ENCODE peak calls at places on chromosome 6, in six cellular contexts. One of them, this sample, is unnamed.
A peak's percentile ranks its signal among the peaks of the same experiment; 100 is the strongest.

GRCh38 chr6:83429857-83430605 is 820 bp downstream of the ME1 start:
- DNase-seq in NCI-H774: peak; percentile 45
- DNase-seq in iPS-NIHi11: peak; percentile 40
- DNase-seq in HCEC 1CT: peak; percentile 45
- DNase-seq in HS-5: peak; percentile 9
- DNase-seq in stimulated activated CD4-positive, alpha-beta T cell treated with anti-CD3 and anti-CD28 coated beads, Interleukin-2, amount 100 ng/mL, for 48 hours: no peak
- DNase-seq in this sample: no peak

GRCh38 chr6:69427882-69428281 is 368.9 kb downstream of the LMBRD1 start:
- DNase-seq in NCI-H774: no peak
- DNase-seq in iPS-NIHi11: no peak
- DNase-seq in HCEC 1CT: no peak
- DNase-seq in HS-5: no peak
- DNase-seq in stimulated activated CD4-positive, alpha-beta T cell treated with anti-CD3 and anti-CD28 coated beads, Interleukin-2, amount 100 ng/mL, for 48 hours: no peak
- DNase-seq in this sample: no peak

GRCh38 chr6:54981647-54982046 is 135.1 kb downstream of the FAM83B start:
- DNase-seq in NCI-H774: no peak
- DNase-seq in iPS-NIHi11: no peak
- DNase-seq in HCEC 1CT: peak; percentile 65
- DNase-seq in HS-5: no peak
- DNase-seq in stimulated activated CD4-positive, alpha-beta T cell treated with anti-CD3 and anti-CD28 coated beads, Interleukin-2, amount 100 ng/mL, for 48 hours: no peak
- DNase-seq in this sample: no peak

GRCh38 chr6:170473226-170473789 is 79.8 kb downstream of the PSMB1 start:
- DNase-seq in NCI-H774: peak; percentile 22
- DNase-seq in iPS-NIHi11: no peak
- DNase-seq in HCEC 1CT: no peak
- DNase-seq in HS-5: no peak
- DNase-seq in stimulated activated CD4-positive, alpha-beta T cell treated with anti-CD3 and anti-CD28 coated beads, Interleukin-2, amount 100 ng/mL, for 48 hours: no peak
- DNase-seq in this sample: no peak

GRCh38 chr6:21508753-21509152 is 84.8 kb upstream of the SOX4 start:
- DNase-seq in NCI-H774: no peak
- DNase-seq in iPS-NIHi11: no peak
- DNase-seq in HCEC 1CT: no peak
- DNase-seq in HS-5: no peak
- DNase-seq in stimulated activated CD4-positive, alpha-beta T cell treated with anti-CD3 and anti-CD28 coated beads, Interleukin-2, amount 100 ng/mL, for 48 hours: no peak
- DNase-seq in this sample: no peak

GRCh38 chr6:109979033-109979921 is 1.2 kb downstream of the GPR6 start:
- DNase-seq in NCI-H774: peak; percentile 63
- DNase-seq in iPS-NIHi11: peak; percentile 23
- DNase-seq in HCEC 1CT: no peak
- DNase-seq in HS-5: no peak
- DNase-seq in stimulated activated CD4-positive, alpha-beta T cell treated with anti-CD3 and anti-CD28 coated beads, Interleukin-2, amount 100 ng/mL, for 48 hours: no peak
- DNase-seq in this sample: no peak

GRCh38 chr6:64553414-64553813 is 917.8 kb downstream of the PHF3 start:
- DNase-seq in NCI-H774: peak; percentile 33
- DNase-seq in iPS-NIHi11: no peak
- DNase-seq in HCEC 1CT: no peak
- DNase-seq in HS-5: no peak
- DNase-seq in stimulated activated CD4-positive, alpha-beta T cell treated with anti-CD3 and anti-CD28 coated beads, Interleukin-2, amount 100 ng/mL, for 48 hours: no peak
- DNase-seq in this sample: no peak

GRCh38 chr6:138572200-138572875 is 73.0 kb upstream of the NHSL1 start:
- DNase-seq in NCI-H774: peak; percentile 89
- DNase-seq in iPS-NIHi11: peak; percentile 82
- DNase-seq in HCEC 1CT: peak; percentile 26
- DNase-seq in HS-5: no peak
- DNase-seq in stimulated activated CD4-positive, alpha-beta T cell treated with anti-CD3 and anti-CD28 coated beads, Interleukin-2, amount 100 ng/mL, for 48 hours: no peak
- DNase-seq in this sample: no peak

GRCh38 chr6:158452191-158452590 is 107.7 kb upstream of the TMEM181 start:
- DNase-seq in NCI-H774: no peak
- DNase-seq in iPS-NIHi11: no peak
- DNase-seq in HCEC 1CT: no peak
- DNase-seq in HS-5: no peak
- DNase-seq in stimulated activated CD4-positive, alpha-beta T cell treated with anti-CD3 and anti-CD28 coated beads, Interleukin-2, amount 100 ng/mL, for 48 hours: no peak
- DNase-seq in this sample: no peak

GRCh38 chr6:146997062-146997461 is 207.2 kb upstream of the STXBP5 start:
- DNase-seq in NCI-H774: no peak
- DNase-seq in iPS-NIHi11: no peak
- DNase-seq in HCEC 1CT: peak; percentile 81
- DNase-seq in HS-5: peak; percentile 24
- DNase-seq in stimulated activated CD4-positive, alpha-beta T cell treated with anti-CD3 and anti-CD28 coated beads, Interleukin-2, amount 100 ng/mL, for 48 hours: no peak
- DNase-seq in this sample: no peak

This sample was measured in Jurkat, Clone E6-1.